ENCODE peak calls at places on chromosomes 1 and 21, in five cellular contexts. O, V, M, S and R are unnamed samples.

GRCh38 chr1:59574085-59574484 is 240.7 kb upstream of the HOOK1 start:
- DNase-seq in M (no peak), O (no peak), V (no peak), S (no peak), R (peak)

GRCh38 chr1:22709891-22710687 is 550 bp upstream of the EPHB2 start:
- DNase-seq in V (no peak), O (peak), S (peak), M (peak), R (peak)

GRCh38 chr1:58003059-58003458 is 543.5 kb downstream of the OMA1 start:
- DNase-seq in M (peak), S (no peak), O (no peak), V (no peak), R (no peak)

GRCh38 chr1:218557731-218558130 is 212.6 kb downstream of the TGFB2 start:
- DNase-seq in S (no peak), V (no peak), M (no peak), O (peak), R (no peak)

GRCh38 chr1:26530898-26531598 is 1.5 kb downstream of the RPS6KA1 start:
- DNase-seq in M (peak), O (no peak), S (no peak), V (peak), R (peak)

GRCh38 chr1:184028854-184029623 is 8.5 kb downstream of the COLGALT2 start:
- DNase-seq in S (no peak), M (no peak), V (no peak), O (no peak), R (peak)

GRCh38 chr1:181141431-181141910 is 53.0 kb downstream of the IER5 start:
- DNase-seq in M (no peak), O (peak), S (no peak), V (no peak), R (peak)

GRCh38 chr1:233735847-233736246 is 121.9 kb downstream of the KCNK1 start:
- DNase-seq in O (no peak), M (no peak), S (no peak), V (no peak), R (no peak)

GRCh38 chr1:26784023-26784871 is 3.5 kb upstream of the PIGV start:
- DNase-seq in S (no peak), V (no peak), O (peak), M (peak), R (peak)

GRCh38 chr1:77671836-77672235 is 10.6 kb downstream of the ZZZ3 start:
- DNase-seq in O (no peak), M (no peak), S (no peak), V (no peak), R (peak)

GRCh38 chr1:53327183-53327941 is 508 bp downstream of the LRP8 start:
- DNase-seq in V (no peak), O (peak), S (peak), M (peak), R (peak)

GRCh38 chr1:3747903-3748302 is 4.3 kb upstream of the CCDC27 start:
- DNase-seq in V (no peak), S (no peak), O (no peak), M (no peak), R (no peak)

GRCh38 chr1:25030674-25031589 is 100.9 kb upstream of the RUNX3 start:
- DNase-seq in O (no peak), M (no peak), V (no peak), S (no peak), R (peak)

GRCh38 chr1:66375125-66375524 is 158.8 kb upstream of the SGIP1 start:
- DNase-seq in V (no peak), M (no peak), O (no peak), S (no peak), R (peak)

GRCh38 chr1:11311816-11312755 is 39.1 kb downstream of the UBIAD1 start:
- DNase-seq in M (no peak), V (no peak), O (no peak), S (no peak), R (no peak)

GRCh38 chr1:39926820-39927219 is 25.1 kb upstream of the MYCL start:
- DNase-seq in V (no peak), O (no peak), M (no peak), S (no peak), R (no peak)

GRCh38 chr1:56461158-56462127 is 117.9 kb downstream of the PLPP3 start:
- DNase-seq in V (no peak), O (no peak), S (no peak), M (peak), R (no peak)

GRCh38 chr1:153638261-153638660 is 4.4 kb downstream of the CHTOP start:
- DNase-seq in V (no peak), O (no peak), M (no peak), S (no peak), R (no peak)

GRCh38 chr1:230820568-230820967 is 47.8 kb downstream of the C1orf198 start:
- DNase-seq in S (no peak), V (no peak), O (no peak), M (no peak), R (no peak)

GRCh38 chr1:160544647-160545046 is 21.6 kb upstream of the SLAMF6 start:
- DNase-seq in M (peak), V (no peak), O (no peak), S (no peak), R (peak)

GRCh38 chr1:43614211-43614610 is 35.7 kb upstream of the KDM4A start:
- DNase-seq in S (no peak), O (no peak), M (no peak), V (no peak), R (no peak)

GRCh38 chr1:1319646-1319941 is 4.9 kb downstream of the INTS11 start:
- DNase-seq in V (no peak), O (no peak), S (no peak), M (no peak), R (no peak)

GRCh38 chr1:45326627-45327591 is at the start of gene HPDL:
- DNase-seq in O (peak), M (peak), V (no peak), S (peak), R (peak)

GRCh38 chr1:92169161-92169560 is 48.6 kb upstream of the C1orf146 start:
- DNase-seq in O (no peak), V (no peak), S (no peak), M (no peak), R (no peak)

GRCh38 chr1:1080122-1080753 is 6.1 kb upstream of the RNF223 start:
- DNase-seq in S (peak), V (peak), O (peak), M (peak), R (peak)

GRCh38 chr21:34192646-34193285 is 119.4 kb downstream of the MRPS6 start:
- DNase-seq in S (no peak), M (no peak), O (no peak), V (no peak), R (no peak)

GRCh38 chr1:41368384-41368783 is 7.2 kb downstream of the FOXO6 start:
- DNase-seq in M (no peak), S (no peak), O (no peak), V (no peak), R (no peak)

GRCh38 chr1:41023279-41023990 is 1.9 kb upstream of the SLFNL1 start:
- DNase-seq in M (peak), V (no peak), O (no peak), S (no peak), R (peak)

GRCh38 chr1:222073307-222073995 is 331.6 kb upstream of the DUSP10 start:
- DNase-seq in S (no peak), M (no peak), O (no peak), V (no peak), R (peak)

GRCh38 chr1:109877320-109877771 is 33.3 kb upstream of the CSF1 start:
- DNase-seq in V (no peak), M (peak), O (peak), S (peak), R (peak)

GRCh38 chr1:6521502-6521901 is 30.0 kb upstream of the PLEKHG5 start:
- DNase-seq in O (no peak), M (no peak), V (no peak), S (no peak), R (peak)

GRCh38 chr1:203797948-203798347 is 2.5 kb downstream of the ZBED6 start:
- DNase-seq in M (no peak), S (no peak), O (no peak), V (no peak), R (peak)

GRCh38 chr1:62398377-62398776 is 38.5 kb upstream of the USP1 start:
- DNase-seq in M (no peak), O (no peak), V (no peak), S (no peak), R (peak)

GRCh38 chr1:157542676-157543075 is 9.6 kb downstream of the FCRL5 start:
- DNase-seq in M (no peak), S (no peak), O (no peak), V (no peak), R (no peak)

GRCh38 chr21:26982767-26983166 is 15.9 kb upstream of the ADAMTS5 start:
- DNase-seq in S (no peak), M (no peak), V (no peak), O (no peak), R (peak)

GRCh38 chr1:36369061-36369470 is 16.7 kb downstream of the STK40 start:
- DNase-seq in S (peak), M (peak), V (peak), O (peak), R (peak)

GRCh38 chr1:175287377-175287776 is 94.8 kb upstream of the KIAA0040 start:
- DNase-seq in O (no peak), S (no peak), V (no peak), M (no peak), R (no peak)

GRCh38 chr1:175287849-175288248 is 95.3 kb upstream of the KIAA0040 start:
- DNase-seq in S (no peak), V (no peak), M (no peak), O (no peak), R (no peak)
- H3K4me2 ChIP-seq in S (no peak), V (no peak), M (no peak), O (no peak), R (no peak)

GRCh38 chr1:108563808-108564207 is 3.9 kb downstream of the EEIG2 start:
- DNase-seq in S (no peak), V (no peak), M (no peak), O (no peak), R (no peak)
- H3K9ac ChIP-seq in S (no peak), V (no peak), M (no peak), O (no peak), R (no peak)

GRCh38 chr1:205227584-205228006 is at the start of gene TMCC2:
- DNase-seq in S (peak), M (peak), O (peak), V (peak), R (peak)
- H3K27ac ChIP-seq in S (peak), M (no peak), O (no peak), V (no peak), R (no peak)

GRCh38 chr1:225470210-225470609 is 42.4 kb upstream of the LBR start:
- DNase-seq in V (no peak), S (no peak), O (no peak), M (no peak), R (no peak)

GRCh38 chr1:225467193-225468020 is 39.6 kb upstream of the LBR start:
- DNase-seq in V (no peak), S (no peak), M (no peak), O (peak), R (no peak)

GRCh38 chr1:225466848-225467192 is 39.0 kb upstream of the LBR start:
- DNase-seq in M (no peak), S (no peak), V (no peak), O (no peak), R (no peak)

GRCh38 chr1:225469051-225469450 is 41.2 kb upstream of the LBR start:
- DNase-seq in O (no peak), V (no peak), M (no peak), S (no peak), R (no peak)

GRCh38 chr1:225468270-225469020 is 40.6 kb upstream of the LBR start:
- DNase-seq in O (no peak), M (no peak), S (no peak), V (no peak), R (no peak)
- H3K4me2 ChIP-seq in O (peak), M (no peak), S (no peak), V (no peak), R (no peak)